ENCODE peak calls at places on chromosome 3, in ten cellular contexts. A is CD4-positive, alpha-beta T cell; V is astrocyte of the cerebellum; R is ovary; X is IMR-90; G is heart left ventricle; D is body of pancreas; J is AG04450; Q is GM23338; M is endothelial cell. Y is an unnamed sample.
A peak's percentile ranks its signal among the peaks of the same experiment; 100 is the strongest.

GRCh38 chr3:30658328-30659052 is 52.1 kb downstream of the TGFBR2 start:
- DNase-seq in Q (no peak), G (peak; percentile 56), J (peak; percentile 43), R (no peak), X (peak; percentile 79), A (peak; percentile 28), D (peak; percentile 35), V (peak; percentile 45), M (no peak), Y (no peak)

GRCh38 chr3:19931180-19931692 is 2.8 kb downstream of the EFHB start:
- DNase-seq in X (no peak), J (no peak), G (no peak), A (no peak), M (no peak), D (peak; percentile 13), Q (no peak), R (no peak), V (no peak), Y (no peak)

GRCh38 chr3:190384241-190384863 is 3.6 kb upstream of the CLDN16 start:
- DNase-seq in A (no peak), G (peak; percentile 13), M (no peak), V (peak; percentile 35), D (peak; percentile 78), J (no peak), Q (peak; percentile 47), R (no peak), X (peak; percentile 69), Y (peak; percentile 76)

GRCh38 chr3:136716629-136717028 is 35.5 kb downstream of the STAG1 start:
- DNase-seq in V (no peak), D (no peak), Q (no peak), A (no peak), G (no peak), R (no peak), J (no peak), M (no peak), X (no peak), Y (no peak)

GRCh38 chr3:172259726-172260248 is 188.5 kb downstream of the GHSR start:
- DNase-seq in G (no peak), Q (no peak), X (no peak), A (no peak), D (no peak), V (no peak), J (no peak), M (no peak), R (no peak), Y (no peak)

GRCh38 chr3:47162695-47163022 is 1.3 kb downstream of the SETD2 start:
- DNase-seq in D (no peak), A (no peak), J (no peak), V (no peak), G (no peak), X (peak; percentile 16), Q (no peak), R (no peak), M (peak; percentile 8), Y (no peak)

GRCh38 chr3:13533823-13534435 is 15.0 kb upstream of the FBLN2 start:
- DNase-seq in M (no peak), D (no peak), V (no peak), A (no peak), Q (no peak), J (no peak), G (no peak), X (no peak), R (no peak), Y (no peak)

GRCh38 chr3:6799264-6799915 is 61.5 kb upstream of the GRM7 start:
- DNase-seq in J (no peak), X (no peak), Q (peak; percentile 24), A (no peak), V (no peak), G (peak; percentile 25), D (peak; percentile 52), M (peak; percentile 41), R (no peak), Y (no peak)

GRCh38 chr3:8625991-8626390 is 18.6 kb downstream of the SSUH2 start:
- DNase-seq in A (no peak), X (peak; percentile 54), J (no peak), V (no peak), Q (no peak), M (no peak), G (no peak), D (no peak), R (no peak), Y (no peak)

GRCh38 chr3:29565236-29565635 is 284.4 kb downstream of the RBMS3 start:
- DNase-seq in M (no peak), V (no peak), A (no peak), D (no peak), G (no peak), Q (no peak), R (no peak), X (no peak), J (no peak), Y (no peak)

GRCh38 chr3:145183261-145183660 is 977.7 kb downstream of the PLOD2 start:
- DNase-seq in G (no peak), R (no peak), X (no peak), A (no peak), J (no peak), M (no peak), Q (no peak), D (no peak), V (no peak), Y (no peak)

GRCh38 chr3:49647741-49648140 is 26.4 kb upstream of the APEH start:
- DNase-seq in R (no peak), V (no peak), X (no peak), G (peak; percentile 52), Q (no peak), M (no peak), J (no peak), A (no peak), D (peak; percentile 45), Y (no peak)

GRCh38 chr3:13459605-13460340 is 20.3 kb upstream of the HDAC11 start:
- DNase-seq in M (no peak), R (no peak), G (no peak), Q (no peak), D (no peak), X (no peak), J (no peak), V (no peak), A (no peak), Y (no peak)

GRCh38 chr3:139994891-139995290 is 59.9 kb downstream of the CLSTN2 start:
- DNase-seq in A (no peak), G (no peak), V (no peak), Q (no peak), J (no peak), M (no peak), X (no peak), R (no peak), D (no peak), Y (no peak)

GRCh38 chr3:38454179-38454883 is 641 bp downstream of the ACVR2B start:
- DNase-seq in R (peak; percentile 63), J (no peak), V (no peak), D (peak; percentile 47), X (peak; percentile 13), M (peak; percentile 40), A (peak; percentile 19), G (no peak), Q (peak; percentile 57), Y (no peak)

GRCh38 chr3:147413712-147414325 is 4.7 kb downstream of the ZIC1 start:
- DNase-seq in A (no peak), D (no peak), J (no peak), X (no peak), V (no peak), G (no peak), M (no peak), R (no peak), Q (peak; percentile 83), Y (no peak)

GRCh38 chr3:194971965-194972364 is 286.3 kb downstream of the FAM43A start:
- DNase-seq in D (no peak), Q (peak; percentile 11), A (no peak), X (no peak), V (no peak), G (no peak), M (no peak), J (no peak), R (no peak), Y (no peak)

GRCh38 chr3:115100806-115101205 is 46.3 kb downstream of the ZBTB20 start:
- DNase-seq in V (no peak), Q (no peak), M (no peak), D (no peak), J (no peak), A (no peak), X (no peak), G (no peak), R (no peak), Y (no peak)

GRCh38 chr3:52537726-52538421 is 1.5 kb downstream of the UQCC5 start:
- DNase-seq in R (no peak), J (no peak), Q (no peak), A (no peak), V (no peak), X (no peak), D (no peak), G (peak; percentile 8), M (peak; percentile 3), Y (no peak)
- TF ChIP-seq CTCF in R (no peak), J (no peak), Q (no peak), A (no peak), V (no peak), X (no peak), D (no peak), G (no peak), M (no peak), Y (no peak)

DNA sequence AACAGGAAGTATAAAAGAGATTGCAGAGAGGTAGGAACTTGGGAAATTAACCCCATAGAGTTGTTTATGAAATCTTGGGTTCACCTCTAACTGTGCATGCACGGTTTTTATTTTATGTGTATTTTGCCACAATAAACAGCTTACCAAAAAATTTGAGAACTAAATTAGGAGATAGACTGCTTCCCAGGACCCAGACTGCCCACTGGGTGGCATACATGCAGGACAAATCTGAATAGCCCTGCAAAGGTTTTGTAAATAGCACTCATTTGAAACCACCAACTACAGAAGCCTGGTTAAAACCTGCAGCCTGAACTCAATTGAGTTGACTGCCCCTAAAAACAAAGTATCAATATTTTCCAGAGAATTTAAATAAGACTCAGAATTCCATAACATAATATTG is 96.4 kb upstream of the SLCO2A1 start:
- DNase-seq in D (no peak), Q (peak; percentile 50), X (no peak), R (no peak), M (no peak), V (no peak), G (no peak), J (no peak), A (no peak), Y (no peak)
- TF ChIP-seq CTCF in D (no peak), Q (peak; percentile 52), X (no peak), R (no peak), M (no peak), V (no peak), G (no peak), J (peak; percentile 26), A (no peak), Y (no peak)

DNA sequence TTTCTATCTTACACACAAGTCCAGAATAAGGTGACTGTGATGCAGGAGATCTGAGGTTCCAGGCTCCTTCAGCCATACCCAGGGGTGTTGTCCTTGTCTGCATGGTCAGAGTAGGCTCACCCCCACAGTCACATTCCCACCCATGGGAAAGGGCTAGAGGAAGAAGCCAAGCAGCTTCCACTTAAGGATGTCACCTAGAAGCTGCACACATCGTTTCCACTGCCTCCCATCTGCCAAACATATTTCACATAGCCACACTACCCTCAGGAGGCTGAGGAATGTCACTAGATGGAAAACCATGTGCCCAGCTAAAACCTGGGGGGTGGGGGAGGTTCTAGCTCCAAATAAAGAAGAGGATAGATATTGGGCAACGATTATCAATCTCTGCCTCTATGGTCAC is 58.1 kb downstream of the TMEM39A start:
- DNase-seq in G (no peak), M (no peak), A (no peak), X (no peak), V (no peak), D (no peak), Q (no peak), R (no peak), J (no peak), Y (no peak)
- TF ChIP-seq CTCF in G (no peak), M (no peak), A (no peak), X (no peak), V (no peak), D (no peak), Q (no peak), R (no peak), J (no peak), Y (no peak)

GRCh38 chr3:14685204-14685603 is 10.3 kb downstream of the C3orf20 start:
- DNase-seq in R (no peak), V (no peak), J (no peak), M (no peak), G (no peak), A (no peak), Q (no peak), X (no peak), D (no peak), Y (no peak)
- TF ChIP-seq CTCF in R (no peak), V (no peak), J (no peak), M (no peak), G (no peak), A (no peak), Q (no peak), X (no peak), D (no peak), Y (no peak)